ENCODE peak calls at places on chromosomes 13 and 19, in eight cellular contexts. Y is AG04450, D is IMR-90, O is tibial artery, I is body of pancreas, X is transverse colon, V is psoas muscle, K is pancreas. H is an unnamed sample.

GRCh38 chr19:39792999-39793546 is 14.4 kb downstream of the LEUTX start:
- DNase-seq in O (peak), Y (peak), V (peak), I (peak), K (peak), D (peak), X (peak), H (peak)

GRCh38 chr19:41542622-41543021 is 33.3 kb upstream of the CEACAM21 start:
- DNase-seq in K (no peak), Y (no peak), X (no peak), D (no peak), V (no peak), O (no peak), I (no peak), H (no peak)

GRCh38 chr13:102484329-102484728 is 82.5 kb upstream of the FGF14 start:
- DNase-seq in D (peak), V (no peak), K (no peak), X (no peak), Y (no peak), I (no peak), O (no peak), H (no peak)

GRCh38 chr19:19447536-19448237 is 42.2 kb downstream of the GATAD2A start:
- DNase-seq in O (no peak), I (peak), X (no peak), Y (no peak), K (no peak), V (no peak), D (peak), H (no peak)

GRCh38 chr19:47065242-47065641 is 16.8 kb upstream of the TMEM160 start:
- DNase-seq in X (no peak), D (no peak), V (no peak), K (no peak), O (no peak), I (no peak), Y (no peak), H (no peak)

GRCh38 chr13:40394304-40394983 is 272.0 kb downstream of the FOXO1 start:
- DNase-seq in V (no peak), I (no peak), D (no peak), X (no peak), O (no peak), Y (no peak), K (no peak), H (no peak)

GRCh38 chr13:97437729-97438128 is 3.8 kb downstream of the RAP2A start:
- DNase-seq in I (no peak), Y (no peak), D (no peak), X (no peak), V (no peak), K (no peak), O (no peak), H (peak)

GRCh38 chr19:49684251-49684982 is 5.0 kb upstream of the ADM5 start:
- DNase-seq in Y (no peak), I (no peak), X (no peak), K (no peak), D (no peak), V (peak), O (no peak), H (peak)

GRCh38 chr13:85825454-85825853 is 26.2 kb upstream of the SLITRK6 start:
- DNase-seq in I (no peak), Y (no peak), D (peak), X (no peak), O (no peak), K (no peak), V (no peak), H (no peak)

GRCh38 chr19:1181606-1182005 is 7.5 kb upstream of the SBNO2 start:
- DNase-seq in K (peak), X (peak), D (no peak), I (peak), O (no peak), Y (no peak), V (peak), H (no peak)

GRCh38 chr19:397941-398706 is 10.8 kb downstream of the C2CD4C start:
- DNase-seq in X (no peak), I (no peak), K (no peak), O (no peak), Y (no peak), D (no peak), V (no peak), H (no peak)

DNA sequence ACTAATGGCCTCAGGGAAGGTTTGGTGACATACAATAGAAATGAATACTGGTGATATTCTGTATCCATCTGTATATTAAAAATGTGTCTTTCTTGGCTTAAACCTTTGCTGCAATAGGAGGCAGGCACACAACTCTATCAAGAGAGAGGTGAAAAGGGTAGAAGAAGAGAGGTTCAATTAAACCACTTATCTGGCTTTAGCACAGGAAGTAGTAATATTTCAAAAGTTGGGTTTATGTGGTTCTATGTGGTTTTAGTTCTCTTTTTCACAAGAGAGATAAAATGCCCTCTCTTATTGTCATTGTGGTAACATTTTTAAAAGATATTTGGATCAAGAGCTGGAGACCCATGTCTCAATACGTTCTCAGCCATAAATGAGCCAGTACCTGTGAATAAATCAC is 146.2 kb upstream of the FNDC3A start:
- DNase-seq in X (no peak), D (no peak), O (no peak), K (no peak), I (no peak), V (no peak), Y (no peak), H (no peak)
- H3K4me3 ChIP-seq in X (no peak), D (no peak), O (no peak), K (no peak), I (no peak), V (no peak), Y (no peak), H (no peak)

DNA sequence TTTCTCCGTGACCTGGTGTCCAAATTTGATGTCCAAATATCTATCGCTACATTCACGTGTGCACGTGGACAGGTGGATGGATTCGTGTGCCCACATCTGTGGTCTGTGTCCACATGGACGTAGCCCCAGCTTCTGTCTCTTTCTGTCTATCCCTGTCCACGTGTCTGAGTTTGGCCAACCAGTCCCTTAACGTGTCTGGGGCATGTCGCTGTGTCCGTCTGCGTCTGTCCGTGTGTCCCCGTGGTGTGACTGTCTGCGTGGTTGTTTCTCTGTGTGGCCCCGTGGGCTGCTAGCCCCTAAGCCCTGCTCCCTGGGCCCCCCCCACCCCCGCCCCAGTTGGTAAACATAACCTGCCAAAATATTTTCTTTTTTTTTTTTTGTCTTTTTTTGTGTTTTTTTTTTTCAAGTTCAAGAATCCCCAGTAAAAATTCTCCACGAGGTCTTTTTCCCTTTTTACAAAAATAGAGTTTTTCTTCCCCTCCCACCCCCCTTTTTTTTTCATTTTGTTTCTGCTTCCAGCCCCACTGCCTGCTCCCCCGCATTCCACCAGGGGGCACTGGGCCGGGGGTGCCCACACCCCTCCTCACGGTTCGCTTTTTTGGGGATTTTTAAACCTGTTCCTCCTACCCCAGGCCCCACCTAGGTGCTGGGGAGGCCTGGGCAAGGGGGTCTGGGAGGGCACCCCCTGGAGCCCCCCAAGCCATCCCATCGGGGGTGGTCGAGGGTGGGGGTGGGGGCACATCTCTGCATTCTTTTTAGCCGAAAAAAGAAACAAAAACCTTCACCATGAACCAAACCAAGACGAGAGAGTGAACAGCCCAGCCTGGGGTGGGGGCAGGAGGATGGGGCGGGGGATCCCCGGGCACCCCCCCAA is 18.3 kb downstream of the PRKCSH start:
- DNase-seq in O (no peak), K (no peak), V (no peak), Y (no peak), I (no peak), X (no peak), D (no peak), H (peak)
- TF ChIP-seq CTCF in O (no peak), K (no peak), V (peak), Y (peak), I (peak), X (no peak), D (peak), H (peak)

GRCh38 chr19:5338661-5339469 is 1.7 kb downstream of the PTPRS start:
- DNase-seq in V (no peak), I (no peak), D (no peak), O (no peak), X (no peak), Y (no peak), K (no peak), H (no peak)
- H3K4me3 ChIP-seq in V (no peak), I (no peak), D (peak), O (no peak), X (no peak), Y (peak), K (no peak), H (no peak)

DNA sequence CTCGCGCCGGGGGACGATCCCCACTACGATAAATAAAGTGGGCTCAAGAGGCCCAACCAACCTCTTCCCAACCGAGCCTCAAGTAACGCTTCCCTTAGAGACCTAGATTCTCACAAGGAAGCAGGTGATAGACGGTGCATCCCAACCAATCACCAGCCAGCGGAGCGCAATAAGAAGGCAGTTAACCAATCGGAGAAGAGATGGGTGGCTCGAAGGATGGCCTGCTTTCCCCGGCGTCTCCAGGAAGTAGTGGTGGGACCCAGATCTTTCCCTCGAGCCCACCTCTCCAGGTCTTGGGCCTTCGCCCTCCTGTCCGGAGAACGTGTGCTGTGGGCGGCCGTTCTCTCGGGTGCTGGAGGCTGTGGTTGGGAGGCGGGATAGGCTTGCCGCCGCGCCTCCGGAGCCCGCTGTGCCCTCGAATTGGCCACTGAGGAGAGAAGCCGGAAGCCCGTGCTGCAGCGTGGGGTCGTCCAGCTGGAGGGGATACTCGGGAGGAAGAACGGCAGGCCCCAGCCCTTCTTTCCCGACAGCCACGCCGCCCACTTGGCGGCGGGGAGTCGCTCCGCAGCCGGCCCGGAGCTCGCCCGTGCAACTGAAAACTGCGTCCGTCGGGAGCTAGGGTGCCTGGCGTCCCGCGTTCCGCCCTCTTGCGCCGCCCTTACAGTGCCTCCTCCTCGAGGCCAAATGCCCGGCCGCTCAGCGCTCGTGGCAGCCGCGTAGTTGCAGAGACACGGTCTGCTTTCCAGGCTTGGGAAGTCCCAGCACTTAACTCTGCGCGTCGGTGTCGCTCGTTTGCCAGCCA is at the start of gene RNF6:
- DNase-seq in X (peak), K (peak), O (peak), I (peak), Y (peak), D (peak), V (peak), H (peak)
- TF ChIP-seq CTCF in X (no peak), K (no peak), O (no peak), I (peak), Y (no peak), D (no peak), V (no peak), H (no peak)